ENCODE peak calls at places on chromosomes 11 and 22, in eight cellular contexts. One of them, this sample, is unnamed.

GRCh38 chr22:48705159-48705916 is 1122.3 kb downstream of the BRD1 start:
- DNase-seq in foreskin fibroblast: no peak
- DNase-seq in pancreas: no peak
- DNase-seq in AG09319: no peak
- DNase-seq in transverse colon: no peak
- DNase-seq in epithelial cell of proximal tubule: no peak
- DNase-seq in brain microvascular endothelial cell: no peak
- DNase-seq in fibroblast of mammary gland: no peak
- DNase-seq in this sample: no peak

GRCh38 chr22:23279781-23280180 is 99.5 kb downstream of the BCR start:
- DNase-seq in foreskin fibroblast: no peak
- DNase-seq in pancreas: no peak
- DNase-seq in AG09319: no peak
- DNase-seq in transverse colon: no peak
- DNase-seq in epithelial cell of proximal tubule: no peak
- DNase-seq in brain microvascular endothelial cell: no peak
- DNase-seq in fibroblast of mammary gland: peak; percentile 22
- DNase-seq in this sample: no peak

GRCh38 chr11:117970400-117971024 is 15.7 kb upstream of the IL10RA start:
- DNase-seq in foreskin fibroblast: no peak
- DNase-seq in pancreas: no peak
- DNase-seq in AG09319: no peak
- DNase-seq in transverse colon: peak; percentile 54
- DNase-seq in epithelial cell of proximal tubule: no peak
- DNase-seq in brain microvascular endothelial cell: peak; percentile 32
- DNase-seq in fibroblast of mammary gland: no peak
- DNase-seq in this sample: no peak

GRCh38 chr11:112280268-112281126 is 19.8 kb upstream of the PLET1 start:
- DNase-seq in foreskin fibroblast: peak; percentile 68
- DNase-seq in pancreas: peak; percentile 63
- DNase-seq in AG09319: peak; percentile 47
- DNase-seq in transverse colon: peak; percentile 66
- DNase-seq in epithelial cell of proximal tubule: no peak
- DNase-seq in brain microvascular endothelial cell: peak; percentile 78
- DNase-seq in fibroblast of mammary gland: peak; percentile 82
- DNase-seq in this sample: no peak

GRCh38 chr11:2194877-2195755 is 23.5 kb upstream of the TH start:
- DNase-seq in foreskin fibroblast: peak; percentile 6
- DNase-seq in pancreas: no peak
- DNase-seq in AG09319: no peak
- DNase-seq in transverse colon: peak; percentile 34
- DNase-seq in epithelial cell of proximal tubule: no peak
- DNase-seq in brain microvascular endothelial cell: peak; percentile 9
- DNase-seq in fibroblast of mammary gland: peak; percentile 4
- DNase-seq in this sample: peak; percentile 53

GRCh38 chr11:128328955-128329551 is 258.3 kb downstream of the ETS1 start:
- DNase-seq in foreskin fibroblast: no peak
- DNase-seq in pancreas: no peak
- DNase-seq in AG09319: no peak
- DNase-seq in transverse colon: no peak
- DNase-seq in epithelial cell of proximal tubule: no peak
- DNase-seq in brain microvascular endothelial cell: no peak
- DNase-seq in fibroblast of mammary gland: no peak
- DNase-seq in this sample: no peak

GRCh38 chr22:25069758-25070461 is 117.4 kb downstream of the KIAA1671 start:
- DNase-seq in foreskin fibroblast: no peak
- DNase-seq in pancreas: no peak
- DNase-seq in AG09319: no peak
- DNase-seq in transverse colon: no peak
- DNase-seq in epithelial cell of proximal tubule: no peak
- DNase-seq in brain microvascular endothelial cell: no peak
- DNase-seq in fibroblast of mammary gland: no peak
- DNase-seq in this sample: no peak

GRCh38 chr11:100687032-100687629 is at the start of gene ARHGAP42:
- DNase-seq in foreskin fibroblast: peak; percentile 32
- DNase-seq in pancreas: peak; percentile 48
- DNase-seq in AG09319: peak; percentile 19
- DNase-seq in transverse colon: peak; percentile 77
- DNase-seq in epithelial cell of proximal tubule: no peak
- DNase-seq in brain microvascular endothelial cell: peak; percentile 46
- DNase-seq in fibroblast of mammary gland: peak; percentile 49
- DNase-seq in this sample: peak; percentile 39

GRCh38 chr11:72823105-72823804 is 9.0 kb downstream of the ATG16L2 start:
- DNase-seq in foreskin fibroblast: no peak
- DNase-seq in pancreas: no peak
- DNase-seq in AG09319: no peak
- DNase-seq in transverse colon: no peak
- DNase-seq in epithelial cell of proximal tubule: no peak
- DNase-seq in brain microvascular endothelial cell: no peak
- DNase-seq in fibroblast of mammary gland: no peak
- DNase-seq in this sample: no peak

GRCh38 chr22:29030618-29031235 is 30.9 kb downstream of the C22orf31 start:
- DNase-seq in foreskin fibroblast: peak; percentile 85
- DNase-seq in pancreas: peak; percentile 93
- DNase-seq in AG09319: no peak
- DNase-seq in transverse colon: peak; percentile 84
- DNase-seq in epithelial cell of proximal tubule: peak; percentile 49
- DNase-seq in brain microvascular endothelial cell: peak; percentile 59
- DNase-seq in fibroblast of mammary gland: peak; percentile 87
- DNase-seq in this sample: peak; percentile 59

GRCh38 chr11:2507945-2508749 is 63.3 kb downstream of the KCNQ1 start:
- DNase-seq in foreskin fibroblast: no peak
- DNase-seq in pancreas: peak; percentile 9
- DNase-seq in AG09319: no peak
- DNase-seq in transverse colon: peak; percentile 3
- DNase-seq in epithelial cell of proximal tubule: no peak
- DNase-seq in brain microvascular endothelial cell: no peak
- DNase-seq in fibroblast of mammary gland: no peak
- DNase-seq in this sample: no peak

GRCh38 chr11:105609832-105610781 is at the start of gene GRIA4:
- DNase-seq in foreskin fibroblast: peak; percentile 60
- DNase-seq in pancreas: peak; percentile 18
- DNase-seq in AG09319: no peak
- DNase-seq in transverse colon: no peak
- DNase-seq in epithelial cell of proximal tubule: no peak
- DNase-seq in brain microvascular endothelial cell: peak; percentile 53
- DNase-seq in fibroblast of mammary gland: peak; percentile 23
- DNase-seq in this sample: peak; percentile 73

GRCh38 chr11:57458410-57459111 is 1.8 kb upstream of the RTN4RL2 start:
- DNase-seq in foreskin fibroblast: no peak
- DNase-seq in pancreas: peak; percentile 47
- DNase-seq in AG09319: no peak
- DNase-seq in transverse colon: peak; percentile 56
- DNase-seq in epithelial cell of proximal tubule: no peak
- DNase-seq in brain microvascular endothelial cell: peak; percentile 2
- DNase-seq in fibroblast of mammary gland: peak; percentile 30
- DNase-seq in this sample: no peak

GRCh38 chr11:128718064-128718463 is 24.2 kb downstream of the FLI1 start:
- DNase-seq in foreskin fibroblast: no peak
- DNase-seq in pancreas: no peak
- DNase-seq in AG09319: no peak
- DNase-seq in transverse colon: no peak
- DNase-seq in epithelial cell of proximal tubule: no peak
- DNase-seq in brain microvascular endothelial cell: no peak
- DNase-seq in fibroblast of mammary gland: no peak
- DNase-seq in this sample: no peak

GRCh38 chr11:129374993-129375721 is 491 bp upstream of the BARX2 start:
- DNase-seq in foreskin fibroblast: no peak
- DNase-seq in pancreas: peak; percentile 57
- DNase-seq in AG09319: no peak
- DNase-seq in transverse colon: peak; percentile 71
- DNase-seq in epithelial cell of proximal tubule: no peak
- DNase-seq in brain microvascular endothelial cell: no peak
- DNase-seq in fibroblast of mammary gland: no peak
- DNase-seq in this sample: peak; percentile 41

GRCh38 chr11:29006668-29007067 is 898.5 kb downstream of the METTL15 start:
- DNase-seq in foreskin fibroblast: no peak
- DNase-seq in pancreas: no peak
- DNase-seq in AG09319: no peak
- DNase-seq in transverse colon: no peak
- DNase-seq in epithelial cell of proximal tubule: no peak
- DNase-seq in brain microvascular endothelial cell: no peak
- DNase-seq in fibroblast of mammary gland: no peak
- DNase-seq in this sample: no peak

GRCh38 chr11:94199367-94200130 is 70.9 kb downstream of the PANX1 start:
- DNase-seq in foreskin fibroblast: no peak
- DNase-seq in pancreas: no peak
- DNase-seq in AG09319: no peak
- DNase-seq in transverse colon: no peak
- DNase-seq in epithelial cell of proximal tubule: no peak
- DNase-seq in brain microvascular endothelial cell: no peak
- DNase-seq in fibroblast of mammary gland: peak; percentile 44
- DNase-seq in this sample: no peak

DNA sequence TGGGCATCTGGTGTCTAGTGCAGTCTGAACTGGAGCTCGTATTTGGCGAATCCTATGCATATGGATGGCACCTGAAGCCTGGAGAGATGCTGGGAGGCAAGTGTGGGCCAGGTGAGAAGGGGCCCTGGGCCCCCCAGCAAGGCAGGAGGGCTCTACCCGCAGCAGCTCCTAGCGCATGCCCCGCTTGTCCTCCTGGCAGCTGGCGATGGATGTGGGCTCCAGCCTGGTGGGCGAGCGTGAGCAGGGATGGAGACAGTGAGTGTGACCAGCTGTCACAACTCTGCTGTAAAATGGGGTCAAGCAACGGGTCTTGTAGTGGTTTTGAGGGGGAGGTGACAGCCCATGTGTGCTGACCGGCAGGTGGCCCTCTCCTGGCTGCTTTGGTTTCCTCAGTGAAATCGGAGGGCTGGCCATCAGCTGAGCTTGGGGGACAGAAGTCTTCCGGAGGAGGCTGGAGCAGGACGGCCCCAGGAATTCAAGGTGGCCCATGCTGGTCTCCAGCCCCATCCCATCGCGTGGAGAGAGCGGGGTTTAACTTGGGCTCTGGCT is 12.0 kb downstream of the FRMD8 start:
- DNase-seq in foreskin fibroblast: no peak
- DNase-seq in pancreas: no peak
- DNase-seq in AG09319: no peak
- DNase-seq in transverse colon: no peak
- DNase-seq in epithelial cell of proximal tubule: no peak
- DNase-seq in brain microvascular endothelial cell: no peak
- DNase-seq in fibroblast of mammary gland: no peak
- DNase-seq in this sample: no peak
- TF ChIP-seq CTCF in foreskin fibroblast: no peak
- TF ChIP-seq CTCF in pancreas: no peak
- TF ChIP-seq CTCF in AG09319: no peak
- TF ChIP-seq CTCF in transverse colon: no peak
- TF ChIP-seq CTCF in epithelial cell of proximal tubule: no peak
- TF ChIP-seq CTCF in brain microvascular endothelial cell: peak; percentile 25
- TF ChIP-seq CTCF in fibroblast of mammary gland: no peak
- TF ChIP-seq CTCF in this sample: no peak

DNA sequence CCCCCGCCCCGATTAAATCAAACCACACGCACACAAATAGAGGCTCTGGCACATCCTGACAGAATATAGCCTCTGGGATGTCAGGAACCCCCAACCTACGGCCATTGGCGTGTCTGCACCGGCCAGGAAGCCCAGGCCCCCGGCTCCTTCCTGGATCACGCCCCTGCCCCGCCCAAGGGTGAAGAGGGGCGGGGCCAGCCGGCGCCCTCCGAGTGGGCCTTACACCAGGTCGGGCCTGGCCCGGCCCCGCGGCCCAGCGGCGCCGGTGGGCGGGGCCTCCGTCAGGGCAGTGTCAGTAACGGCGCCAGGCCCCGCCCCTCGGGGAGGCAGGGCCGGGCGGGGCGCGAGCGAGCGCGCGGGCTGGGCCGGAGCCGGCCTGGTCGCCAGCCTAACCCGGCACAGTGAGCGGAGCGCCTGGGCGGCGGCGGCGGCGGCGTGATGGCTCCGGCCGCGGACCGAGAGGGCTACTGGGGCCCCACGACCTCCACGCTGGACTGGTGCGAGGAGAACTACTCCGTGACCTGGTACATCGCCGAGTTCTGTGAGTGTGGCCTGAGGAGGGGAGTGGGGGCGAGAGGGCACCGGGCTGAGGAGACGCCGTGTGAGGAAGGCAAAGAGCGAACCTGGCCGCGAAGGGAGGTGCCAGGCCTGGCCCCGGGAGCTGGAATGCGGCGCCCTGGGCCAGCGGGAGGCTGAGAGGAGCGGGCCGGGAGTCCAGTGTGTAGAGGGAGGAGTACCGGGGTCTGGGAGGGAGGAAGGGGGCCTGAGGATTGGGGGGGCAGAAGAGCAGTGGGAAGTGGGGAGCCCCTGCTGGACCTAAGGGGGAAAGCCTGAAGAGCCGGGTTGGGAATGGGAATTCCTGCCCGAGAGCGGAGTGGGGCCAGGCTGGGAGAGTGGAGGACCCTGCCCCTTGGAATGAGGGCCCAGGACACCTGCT is at the start of gene ACER3:
- DNase-seq in foreskin fibroblast: peak; percentile 84
- DNase-seq in pancreas: peak; percentile 91
- DNase-seq in AG09319: peak; percentile 70
- DNase-seq in transverse colon: peak; percentile 95
- DNase-seq in epithelial cell of proximal tubule: no peak
- DNase-seq in brain microvascular endothelial cell: peak; percentile 69
- DNase-seq in fibroblast of mammary gland: peak; percentile 83
- DNase-seq in this sample: peak; percentile 83
- TF ChIP-seq CTCF in foreskin fibroblast: peak; percentile 33
- TF ChIP-seq CTCF in pancreas: no peak
- TF ChIP-seq CTCF in AG09319: peak; percentile 49
- TF ChIP-seq CTCF in transverse colon: peak; percentile 20
- TF ChIP-seq CTCF in epithelial cell of proximal tubule: no peak
- TF ChIP-seq CTCF in brain microvascular endothelial cell: peak; percentile 61
- TF ChIP-seq CTCF in fibroblast of mammary gland: peak; percentile 37
- TF ChIP-seq CTCF in this sample: no peak

DNA sequence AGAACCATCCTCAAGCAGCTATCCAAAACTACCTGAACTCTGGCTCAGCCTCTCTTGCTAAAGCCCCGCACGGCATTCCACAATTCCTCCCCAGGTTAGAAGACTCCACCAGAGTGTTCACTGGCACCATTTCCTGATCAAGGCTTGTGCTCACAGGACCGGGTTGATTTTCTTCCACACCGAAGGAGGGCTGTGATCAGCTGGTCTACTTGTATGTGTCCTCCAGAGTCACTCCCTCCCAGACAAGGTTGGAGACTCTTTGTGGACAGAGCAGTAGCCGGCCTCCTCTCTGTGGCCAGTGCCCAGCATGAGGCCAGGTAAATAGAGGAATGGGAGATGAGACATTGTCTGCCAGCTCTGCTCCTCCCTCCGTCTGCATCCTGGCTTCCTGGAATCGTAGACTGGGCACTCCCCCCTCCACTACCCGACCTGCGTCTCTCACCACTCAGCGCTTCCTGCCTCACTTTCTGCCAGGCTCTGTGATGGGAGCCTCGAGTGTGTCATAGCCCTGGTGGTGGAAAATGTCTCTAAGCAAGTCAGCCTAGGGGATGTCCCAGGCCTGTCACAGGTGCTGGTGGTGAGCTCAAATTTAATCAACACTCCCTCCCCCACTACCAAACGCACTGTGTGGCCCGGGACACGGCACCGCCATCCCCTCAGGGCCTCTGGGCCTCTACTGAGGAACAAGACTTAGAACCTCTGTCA is 12.5 kb upstream of the TMPRSS6 start:
- DNase-seq in foreskin fibroblast: peak; percentile 10
- DNase-seq in pancreas: no peak
- DNase-seq in AG09319: no peak
- DNase-seq in transverse colon: peak; percentile 53
- DNase-seq in epithelial cell of proximal tubule: peak; percentile 29
- DNase-seq in brain microvascular endothelial cell: no peak
- DNase-seq in fibroblast of mammary gland: peak; percentile 14
- DNase-seq in this sample: no peak
- TF ChIP-seq CTCF in foreskin fibroblast: no peak
- TF ChIP-seq CTCF in pancreas: no peak
- TF ChIP-seq CTCF in AG09319: no peak
- TF ChIP-seq CTCF in transverse colon: no peak
- TF ChIP-seq CTCF in epithelial cell of proximal tubule: peak; percentile 18
- TF ChIP-seq CTCF in brain microvascular endothelial cell: peak; percentile 8
- TF ChIP-seq CTCF in fibroblast of mammary gland: no peak
- TF ChIP-seq CTCF in this sample: no peak

GRCh38 chr11:67404515-67405195 is 772 bp downstream of the TBC1D10C start:
- DNase-seq in foreskin fibroblast: no peak
- DNase-seq in pancreas: no peak
- DNase-seq in AG09319: no peak
- DNase-seq in transverse colon: no peak
- DNase-seq in epithelial cell of proximal tubule: no peak
- DNase-seq in brain microvascular endothelial cell: no peak
- DNase-seq in fibroblast of mammary gland: no peak
- DNase-seq in this sample: no peak
- TF ChIP-seq CTCF in foreskin fibroblast: no peak
- TF ChIP-seq CTCF in pancreas: no peak
- TF ChIP-seq CTCF in AG09319: no peak
- TF ChIP-seq CTCF in transverse colon: no peak
- TF ChIP-seq CTCF in epithelial cell of proximal tubule: no peak
- TF ChIP-seq CTCF in brain microvascular endothelial cell: no peak
- TF ChIP-seq CTCF in fibroblast of mammary gland: no peak
- TF ChIP-seq CTCF in this sample: no peak